ENCODE peak calls at places on chromosomes 2 and 18, in ten cellular contexts. One of them, this sample, is unnamed.

GRCh38 chr2:187093771-187094412 is 244.9 kb upstream of the ZSWIM2 start:
- DNase-seq in fibroblast of lung: no peak
- DNase-seq in activated T-cell treated with anti-CD3 and anti-CD28 coated beads, Interleukin-2, amount 50 U/mL, for 72 hours: no peak
- DNase-seq in esophagus squamous epithelium: no peak
- DNase-seq in COR-L47: no peak
- DNase-seq in GM04504: no peak
- DNase-seq in putamen: no peak
- DNase-seq in stimulated activated CD8-positive, alpha-beta memory T cell treated with anti-CD3 and anti-CD28 coated beads, Interleukin-7, amount 100 ng/mL, for 1 hour: no peak
- DNase-seq in T-helper 9 cell: no peak
- DNase-seq in activated CD8-positive, alpha-beta memory T cell treated with anti-CD3 and anti-CD28 coated beads for 48 hours: no peak
- DNase-seq in this sample: no peak

GRCh38 chr2:8692783-8693768 is 11.2 kb downstream of the ID2 start:
- DNase-seq in fibroblast of lung: peak
- DNase-seq in activated T-cell treated with anti-CD3 and anti-CD28 coated beads, Interleukin-2, amount 50 U/mL, for 72 hours: peak
- DNase-seq in esophagus squamous epithelium: no peak
- DNase-seq in COR-L47: no peak
- DNase-seq in GM04504: no peak
- DNase-seq in putamen: peak
- DNase-seq in stimulated activated CD8-positive, alpha-beta memory T cell treated with anti-CD3 and anti-CD28 coated beads, Interleukin-7, amount 100 ng/mL, for 1 hour: no peak
- DNase-seq in T-helper 9 cell: no peak
- DNase-seq in activated CD8-positive, alpha-beta memory T cell treated with anti-CD3 and anti-CD28 coated beads for 48 hours: peak
- DNase-seq in this sample: peak

GRCh38 chr2:129819855-129820254 is 159.6 kb upstream of the RAB6C start:
- DNase-seq in fibroblast of lung: no peak
- DNase-seq in activated T-cell treated with anti-CD3 and anti-CD28 coated beads, Interleukin-2, amount 50 U/mL, for 72 hours: no peak
- DNase-seq in esophagus squamous epithelium: no peak
- DNase-seq in COR-L47: no peak
- DNase-seq in GM04504: no peak
- DNase-seq in putamen: no peak
- DNase-seq in stimulated activated CD8-positive, alpha-beta memory T cell treated with anti-CD3 and anti-CD28 coated beads, Interleukin-7, amount 100 ng/mL, for 1 hour: no peak
- DNase-seq in T-helper 9 cell: no peak
- DNase-seq in activated CD8-positive, alpha-beta memory T cell treated with anti-CD3 and anti-CD28 coated beads for 48 hours: no peak
- DNase-seq in this sample: no peak

GRCh38 chr2:109382946-109383345 is 230.8 kb downstream of the SEPTIN10 start:
- DNase-seq in fibroblast of lung: peak
- DNase-seq in activated T-cell treated with anti-CD3 and anti-CD28 coated beads, Interleukin-2, amount 50 U/mL, for 72 hours: no peak
- DNase-seq in esophagus squamous epithelium: no peak
- DNase-seq in COR-L47: peak
- DNase-seq in GM04504: peak
- DNase-seq in putamen: peak
- DNase-seq in stimulated activated CD8-positive, alpha-beta memory T cell treated with anti-CD3 and anti-CD28 coated beads, Interleukin-7, amount 100 ng/mL, for 1 hour: no peak
- DNase-seq in T-helper 9 cell: no peak
- DNase-seq in activated CD8-positive, alpha-beta memory T cell treated with anti-CD3 and anti-CD28 coated beads for 48 hours: no peak
- DNase-seq in this sample: peak

GRCh38 chr2:238106339-238106697 is 6.2 kb downstream of the ESPNL start:
- DNase-seq in fibroblast of lung: no peak
- DNase-seq in activated T-cell treated with anti-CD3 and anti-CD28 coated beads, Interleukin-2, amount 50 U/mL, for 72 hours: no peak
- DNase-seq in esophagus squamous epithelium: no peak
- DNase-seq in COR-L47: no peak
- DNase-seq in GM04504: no peak
- DNase-seq in putamen: no peak
- DNase-seq in stimulated activated CD8-positive, alpha-beta memory T cell treated with anti-CD3 and anti-CD28 coated beads, Interleukin-7, amount 100 ng/mL, for 1 hour: no peak
- DNase-seq in T-helper 9 cell: no peak
- DNase-seq in activated CD8-positive, alpha-beta memory T cell treated with anti-CD3 and anti-CD28 coated beads for 48 hours: no peak
- DNase-seq in this sample: no peak

GRCh38 chr2:100411841-100412292 is 5.6 kb downstream of the CHST10 start:
- DNase-seq in fibroblast of lung: no peak
- DNase-seq in activated T-cell treated with anti-CD3 and anti-CD28 coated beads, Interleukin-2, amount 50 U/mL, for 72 hours: no peak
- DNase-seq in esophagus squamous epithelium: no peak
- DNase-seq in COR-L47: no peak
- DNase-seq in GM04504: no peak
- DNase-seq in putamen: no peak
- DNase-seq in stimulated activated CD8-positive, alpha-beta memory T cell treated with anti-CD3 and anti-CD28 coated beads, Interleukin-7, amount 100 ng/mL, for 1 hour: no peak
- DNase-seq in T-helper 9 cell: no peak
- DNase-seq in activated CD8-positive, alpha-beta memory T cell treated with anti-CD3 and anti-CD28 coated beads for 48 hours: no peak
- DNase-seq in this sample: no peak

GRCh38 chr2:130807659-130808385 is 28.9 kb upstream of the ARHGEF4 start:
- DNase-seq in fibroblast of lung: no peak
- DNase-seq in activated T-cell treated with anti-CD3 and anti-CD28 coated beads, Interleukin-2, amount 50 U/mL, for 72 hours: no peak
- DNase-seq in esophagus squamous epithelium: no peak
- DNase-seq in COR-L47: peak
- DNase-seq in GM04504: no peak
- DNase-seq in putamen: no peak
- DNase-seq in stimulated activated CD8-positive, alpha-beta memory T cell treated with anti-CD3 and anti-CD28 coated beads, Interleukin-7, amount 100 ng/mL, for 1 hour: no peak
- DNase-seq in T-helper 9 cell: no peak
- DNase-seq in activated CD8-positive, alpha-beta memory T cell treated with anti-CD3 and anti-CD28 coated beads for 48 hours: no peak
- DNase-seq in this sample: no peak

GRCh38 chr2:137674991-137675390 is 289.3 kb upstream of the HNMT start:
- DNase-seq in fibroblast of lung: no peak
- DNase-seq in activated T-cell treated with anti-CD3 and anti-CD28 coated beads, Interleukin-2, amount 50 U/mL, for 72 hours: no peak
- DNase-seq in esophagus squamous epithelium: no peak
- DNase-seq in COR-L47: no peak
- DNase-seq in GM04504: no peak
- DNase-seq in putamen: no peak
- DNase-seq in stimulated activated CD8-positive, alpha-beta memory T cell treated with anti-CD3 and anti-CD28 coated beads, Interleukin-7, amount 100 ng/mL, for 1 hour: no peak
- DNase-seq in T-helper 9 cell: no peak
- DNase-seq in activated CD8-positive, alpha-beta memory T cell treated with anti-CD3 and anti-CD28 coated beads for 48 hours: no peak
- DNase-seq in this sample: no peak

GRCh38 chr18:40179647-40180175 is 1775.3 kb upstream of the PIK3C3 start:
- DNase-seq in fibroblast of lung: peak
- DNase-seq in activated T-cell treated with anti-CD3 and anti-CD28 coated beads, Interleukin-2, amount 50 U/mL, for 72 hours: no peak
- DNase-seq in esophagus squamous epithelium: no peak
- DNase-seq in COR-L47: peak
- DNase-seq in GM04504: no peak
- DNase-seq in putamen: no peak
- DNase-seq in stimulated activated CD8-positive, alpha-beta memory T cell treated with anti-CD3 and anti-CD28 coated beads, Interleukin-7, amount 100 ng/mL, for 1 hour: no peak
- DNase-seq in T-helper 9 cell: no peak
- DNase-seq in activated CD8-positive, alpha-beta memory T cell treated with anti-CD3 and anti-CD28 coated beads for 48 hours: no peak
- DNase-seq in this sample: no peak

GRCh38 chr2:129296401-129297343 is 682.8 kb upstream of the RAB6C start:
- DNase-seq in fibroblast of lung: peak
- DNase-seq in activated T-cell treated with anti-CD3 and anti-CD28 coated beads, Interleukin-2, amount 50 U/mL, for 72 hours: no peak
- DNase-seq in esophagus squamous epithelium: no peak
- DNase-seq in COR-L47: no peak
- DNase-seq in GM04504: no peak
- DNase-seq in putamen: no peak
- DNase-seq in stimulated activated CD8-positive, alpha-beta memory T cell treated with anti-CD3 and anti-CD28 coated beads, Interleukin-7, amount 100 ng/mL, for 1 hour: no peak
- DNase-seq in T-helper 9 cell: no peak
- DNase-seq in activated CD8-positive, alpha-beta memory T cell treated with anti-CD3 and anti-CD28 coated beads for 48 hours: no peak
- DNase-seq in this sample: no peak

GRCh38 chr2:160271166-160272086 is 71.4 kb upstream of the ITGB6 start:
- DNase-seq in fibroblast of lung: peak
- DNase-seq in activated T-cell treated with anti-CD3 and anti-CD28 coated beads, Interleukin-2, amount 50 U/mL, for 72 hours: no peak
- DNase-seq in esophagus squamous epithelium: no peak
- DNase-seq in COR-L47: no peak
- DNase-seq in GM04504: no peak
- DNase-seq in putamen: peak
- DNase-seq in stimulated activated CD8-positive, alpha-beta memory T cell treated with anti-CD3 and anti-CD28 coated beads, Interleukin-7, amount 100 ng/mL, for 1 hour: no peak
- DNase-seq in T-helper 9 cell: no peak
- DNase-seq in activated CD8-positive, alpha-beta memory T cell treated with anti-CD3 and anti-CD28 coated beads for 48 hours: no peak
- DNase-seq in this sample: peak

GRCh38 chr2:9703701-9704221 is 73.0 kb upstream of the YWHAQ start:
- DNase-seq in fibroblast of lung: peak
- DNase-seq in activated T-cell treated with anti-CD3 and anti-CD28 coated beads, Interleukin-2, amount 50 U/mL, for 72 hours: peak
- DNase-seq in esophagus squamous epithelium: no peak
- DNase-seq in COR-L47: no peak
- DNase-seq in GM04504: peak
- DNase-seq in putamen: no peak
- DNase-seq in stimulated activated CD8-positive, alpha-beta memory T cell treated with anti-CD3 and anti-CD28 coated beads, Interleukin-7, amount 100 ng/mL, for 1 hour: no peak
- DNase-seq in T-helper 9 cell: peak
- DNase-seq in activated CD8-positive, alpha-beta memory T cell treated with anti-CD3 and anti-CD28 coated beads for 48 hours: no peak
- DNase-seq in this sample: no peak

GRCh38 chr2:31239842-31240198 is 5.9 kb downstream of the EHD3 start:
- DNase-seq in fibroblast of lung: peak
- DNase-seq in activated T-cell treated with anti-CD3 and anti-CD28 coated beads, Interleukin-2, amount 50 U/mL, for 72 hours: no peak
- DNase-seq in esophagus squamous epithelium: no peak
- DNase-seq in COR-L47: no peak
- DNase-seq in GM04504: peak
- DNase-seq in putamen: no peak
- DNase-seq in stimulated activated CD8-positive, alpha-beta memory T cell treated with anti-CD3 and anti-CD28 coated beads, Interleukin-7, amount 100 ng/mL, for 1 hour: no peak
- DNase-seq in T-helper 9 cell: no peak
- DNase-seq in activated CD8-positive, alpha-beta memory T cell treated with anti-CD3 and anti-CD28 coated beads for 48 hours: no peak
- DNase-seq in this sample: no peak

GRCh38 chr2:101018934-101019333 is 16.8 kb downstream of the RPL31 start:
- DNase-seq in fibroblast of lung: no peak
- DNase-seq in activated T-cell treated with anti-CD3 and anti-CD28 coated beads, Interleukin-2, amount 50 U/mL, for 72 hours: no peak
- DNase-seq in esophagus squamous epithelium: no peak
- DNase-seq in COR-L47: no peak
- DNase-seq in GM04504: no peak
- DNase-seq in putamen: no peak
- DNase-seq in stimulated activated CD8-positive, alpha-beta memory T cell treated with anti-CD3 and anti-CD28 coated beads, Interleukin-7, amount 100 ng/mL, for 1 hour: no peak
- DNase-seq in T-helper 9 cell: no peak
- DNase-seq in activated CD8-positive, alpha-beta memory T cell treated with anti-CD3 and anti-CD28 coated beads for 48 hours: no peak
- DNase-seq in this sample: no peak

GRCh38 chr18:75211002-75211621 is 515 bp downstream of the TSHZ1 start:
- DNase-seq in fibroblast of lung: no peak
- DNase-seq in activated T-cell treated with anti-CD3 and anti-CD28 coated beads, Interleukin-2, amount 50 U/mL, for 72 hours: peak
- DNase-seq in esophagus squamous epithelium: no peak
- DNase-seq in COR-L47: no peak
- DNase-seq in GM04504: no peak
- DNase-seq in putamen: no peak
- DNase-seq in stimulated activated CD8-positive, alpha-beta memory T cell treated with anti-CD3 and anti-CD28 coated beads, Interleukin-7, amount 100 ng/mL, for 1 hour: no peak
- DNase-seq in T-helper 9 cell: no peak
- DNase-seq in activated CD8-positive, alpha-beta memory T cell treated with anti-CD3 and anti-CD28 coated beads for 48 hours: no peak
- DNase-seq in this sample: no peak

GRCh38 chr2:3644891-3645605 is 13.0 kb upstream of the ALLC start:
- DNase-seq in fibroblast of lung: no peak
- DNase-seq in activated T-cell treated with anti-CD3 and anti-CD28 coated beads, Interleukin-2, amount 50 U/mL, for 72 hours: no peak
- DNase-seq in esophagus squamous epithelium: no peak
- DNase-seq in COR-L47: no peak
- DNase-seq in GM04504: no peak
- DNase-seq in putamen: no peak
- DNase-seq in stimulated activated CD8-positive, alpha-beta memory T cell treated with anti-CD3 and anti-CD28 coated beads, Interleukin-7, amount 100 ng/mL, for 1 hour: no peak
- DNase-seq in T-helper 9 cell: no peak
- DNase-seq in activated CD8-positive, alpha-beta memory T cell treated with anti-CD3 and anti-CD28 coated beads for 48 hours: no peak
- DNase-seq in this sample: no peak

GRCh38 chr2:95001117-95001551 is 24.4 kb upstream of the MAL start:
- DNase-seq in fibroblast of lung: no peak
- DNase-seq in activated T-cell treated with anti-CD3 and anti-CD28 coated beads, Interleukin-2, amount 50 U/mL, for 72 hours: no peak
- DNase-seq in esophagus squamous epithelium: no peak
- DNase-seq in COR-L47: no peak
- DNase-seq in GM04504: no peak
- DNase-seq in putamen: no peak
- DNase-seq in stimulated activated CD8-positive, alpha-beta memory T cell treated with anti-CD3 and anti-CD28 coated beads, Interleukin-7, amount 100 ng/mL, for 1 hour: no peak
- DNase-seq in T-helper 9 cell: no peak
- DNase-seq in activated CD8-positive, alpha-beta memory T cell treated with anti-CD3 and anti-CD28 coated beads for 48 hours: no peak
- DNase-seq in this sample: no peak

GRCh38 chr2:32884346-32884745 is 62.4 kb upstream of the LTBP1 start:
- DNase-seq in fibroblast of lung: peak
- DNase-seq in activated T-cell treated with anti-CD3 and anti-CD28 coated beads, Interleukin-2, amount 50 U/mL, for 72 hours: no peak
- DNase-seq in esophagus squamous epithelium: no peak
- DNase-seq in COR-L47: no peak
- DNase-seq in GM04504: no peak
- DNase-seq in putamen: no peak
- DNase-seq in stimulated activated CD8-positive, alpha-beta memory T cell treated with anti-CD3 and anti-CD28 coated beads, Interleukin-7, amount 100 ng/mL, for 1 hour: no peak
- DNase-seq in T-helper 9 cell: no peak
- DNase-seq in activated CD8-positive, alpha-beta memory T cell treated with anti-CD3 and anti-CD28 coated beads for 48 hours: no peak
- DNase-seq in this sample: no peak

GRCh38 chr2:127188797-127189196 is 31.3 kb downstream of the CYP27C1 start:
- DNase-seq in fibroblast of lung: no peak
- DNase-seq in activated T-cell treated with anti-CD3 and anti-CD28 coated beads, Interleukin-2, amount 50 U/mL, for 72 hours: no peak
- DNase-seq in esophagus squamous epithelium: no peak
- DNase-seq in COR-L47: no peak
- DNase-seq in GM04504: no peak
- DNase-seq in putamen: no peak
- DNase-seq in stimulated activated CD8-positive, alpha-beta memory T cell treated with anti-CD3 and anti-CD28 coated beads, Interleukin-7, amount 100 ng/mL, for 1 hour: no peak
- DNase-seq in T-helper 9 cell: no peak
- DNase-seq in activated CD8-positive, alpha-beta memory T cell treated with anti-CD3 and anti-CD28 coated beads for 48 hours: no peak
- DNase-seq in this sample: no peak

GRCh38 chr2:18445412-18446320 is 114.8 kb downstream of the RDH14 start:
- DNase-seq in fibroblast of lung: peak
- DNase-seq in activated T-cell treated with anti-CD3 and anti-CD28 coated beads, Interleukin-2, amount 50 U/mL, for 72 hours: no peak
- DNase-seq in esophagus squamous epithelium: no peak
- DNase-seq in COR-L47: no peak
- DNase-seq in GM04504: peak
- DNase-seq in putamen: no peak
- DNase-seq in stimulated activated CD8-positive, alpha-beta memory T cell treated with anti-CD3 and anti-CD28 coated beads, Interleukin-7, amount 100 ng/mL, for 1 hour: no peak
- DNase-seq in T-helper 9 cell: no peak
- DNase-seq in activated CD8-positive, alpha-beta memory T cell treated with anti-CD3 and anti-CD28 coated beads for 48 hours: no peak
- DNase-seq in this sample: peak

GRCh38 chr2:26540977-26541376 is 63.1 kb upstream of the OTOF start:
- DNase-seq in fibroblast of lung: no peak
- DNase-seq in activated T-cell treated with anti-CD3 and anti-CD28 coated beads, Interleukin-2, amount 50 U/mL, for 72 hours: no peak
- DNase-seq in esophagus squamous epithelium: no peak
- DNase-seq in COR-L47: no peak
- DNase-seq in GM04504: no peak
- DNase-seq in putamen: no peak
- DNase-seq in stimulated activated CD8-positive, alpha-beta memory T cell treated with anti-CD3 and anti-CD28 coated beads, Interleukin-7, amount 100 ng/mL, for 1 hour: no peak
- DNase-seq in T-helper 9 cell: no peak
- DNase-seq in activated CD8-positive, alpha-beta memory T cell treated with anti-CD3 and anti-CD28 coated beads for 48 hours: no peak
- DNase-seq in this sample: no peak

GRCh38 chr2:164873096-164873670 is 31.6 kb upstream of the COBLL1 start:
- DNase-seq in fibroblast of lung: no peak
- DNase-seq in activated T-cell treated with anti-CD3 and anti-CD28 coated beads, Interleukin-2, amount 50 U/mL, for 72 hours: no peak
- DNase-seq in esophagus squamous epithelium: no peak
- DNase-seq in COR-L47: no peak
- DNase-seq in GM04504: no peak
- DNase-seq in putamen: no peak
- DNase-seq in stimulated activated CD8-positive, alpha-beta memory T cell treated with anti-CD3 and anti-CD28 coated beads, Interleukin-7, amount 100 ng/mL, for 1 hour: no peak
- DNase-seq in T-helper 9 cell: no peak
- DNase-seq in activated CD8-positive, alpha-beta memory T cell treated with anti-CD3 and anti-CD28 coated beads for 48 hours: no peak
- DNase-seq in this sample: no peak

GRCh38 chr2:84641016-84641415 is 124.7 kb downstream of the DNAH6 start:
- DNase-seq in fibroblast of lung: no peak
- DNase-seq in activated T-cell treated with anti-CD3 and anti-CD28 coated beads, Interleukin-2, amount 50 U/mL, for 72 hours: no peak
- DNase-seq in esophagus squamous epithelium: no peak
- DNase-seq in COR-L47: no peak
- DNase-seq in GM04504: no peak
- DNase-seq in putamen: no peak
- DNase-seq in stimulated activated CD8-positive, alpha-beta memory T cell treated with anti-CD3 and anti-CD28 coated beads, Interleukin-7, amount 100 ng/mL, for 1 hour: no peak
- DNase-seq in T-helper 9 cell: no peak
- DNase-seq in activated CD8-positive, alpha-beta memory T cell treated with anti-CD3 and anti-CD28 coated beads for 48 hours: no peak
- DNase-seq in this sample: no peak

GRCh38 chr2:181174880-181175590 is 194.6 kb downstream of the UBE2E3 start:
- DNase-seq in fibroblast of lung: peak
- DNase-seq in activated T-cell treated with anti-CD3 and anti-CD28 coated beads, Interleukin-2, amount 50 U/mL, for 72 hours: no peak
- DNase-seq in esophagus squamous epithelium: no peak
- DNase-seq in COR-L47: no peak
- DNase-seq in GM04504: no peak
- DNase-seq in putamen: no peak
- DNase-seq in stimulated activated CD8-positive, alpha-beta memory T cell treated with anti-CD3 and anti-CD28 coated beads, Interleukin-7, amount 100 ng/mL, for 1 hour: no peak
- DNase-seq in T-helper 9 cell: no peak
- DNase-seq in activated CD8-positive, alpha-beta memory T cell treated with anti-CD3 and anti-CD28 coated beads for 48 hours: no peak
- DNase-seq in this sample: no peak

GRCh38 chr18:31837879-31838278 is 77.2 kb upstream of the SLC25A52 start:
- DNase-seq in fibroblast of lung: no peak
- DNase-seq in activated T-cell treated with anti-CD3 and anti-CD28 coated beads, Interleukin-2, amount 50 U/mL, for 72 hours: no peak
- DNase-seq in esophagus squamous epithelium: no peak
- DNase-seq in COR-L47: no peak
- DNase-seq in GM04504: no peak
- DNase-seq in putamen: no peak
- DNase-seq in stimulated activated CD8-positive, alpha-beta memory T cell treated with anti-CD3 and anti-CD28 coated beads, Interleukin-7, amount 100 ng/mL, for 1 hour: no peak
- DNase-seq in T-helper 9 cell: no peak
- DNase-seq in activated CD8-positive, alpha-beta memory T cell treated with anti-CD3 and anti-CD28 coated beads for 48 hours: no peak
- DNase-seq in this sample: no peak

GRCh38 chr2:100878000-100878786 is 58.3 kb downstream of the NPAS2 start:
- DNase-seq in fibroblast of lung: no peak
- DNase-seq in activated T-cell treated with anti-CD3 and anti-CD28 coated beads, Interleukin-2, amount 50 U/mL, for 72 hours: no peak
- DNase-seq in esophagus squamous epithelium: no peak
- DNase-seq in COR-L47: no peak
- DNase-seq in GM04504: no peak
- DNase-seq in putamen: no peak
- DNase-seq in stimulated activated CD8-positive, alpha-beta memory T cell treated with anti-CD3 and anti-CD28 coated beads, Interleukin-7, amount 100 ng/mL, for 1 hour: no peak
- DNase-seq in T-helper 9 cell: no peak
- DNase-seq in activated CD8-positive, alpha-beta memory T cell treated with anti-CD3 and anti-CD28 coated beads for 48 hours: no peak
- DNase-seq in this sample: no peak

GRCh38 chr18:3097082-3097481 is 84.1 kb upstream of the LPIN2 start:
- DNase-seq in fibroblast of lung: no peak
- DNase-seq in activated T-cell treated with anti-CD3 and anti-CD28 coated beads, Interleukin-2, amount 50 U/mL, for 72 hours: no peak
- DNase-seq in esophagus squamous epithelium: no peak
- DNase-seq in COR-L47: no peak
- DNase-seq in GM04504: no peak
- DNase-seq in putamen: no peak
- DNase-seq in stimulated activated CD8-positive, alpha-beta memory T cell treated with anti-CD3 and anti-CD28 coated beads, Interleukin-7, amount 100 ng/mL, for 1 hour: no peak
- DNase-seq in T-helper 9 cell: no peak
- DNase-seq in activated CD8-positive, alpha-beta memory T cell treated with anti-CD3 and anti-CD28 coated beads for 48 hours: no peak
- DNase-seq in this sample: no peak

GRCh38 chr18:74760436-74760835 is 162.8 kb downstream of the ZNF407 start:
- DNase-seq in fibroblast of lung: no peak
- DNase-seq in activated T-cell treated with anti-CD3 and anti-CD28 coated beads, Interleukin-2, amount 50 U/mL, for 72 hours: no peak
- DNase-seq in esophagus squamous epithelium: no peak
- DNase-seq in COR-L47: no peak
- DNase-seq in GM04504: no peak
- DNase-seq in putamen: no peak
- DNase-seq in stimulated activated CD8-positive, alpha-beta memory T cell treated with anti-CD3 and anti-CD28 coated beads, Interleukin-7, amount 100 ng/mL, for 1 hour: no peak
- DNase-seq in T-helper 9 cell: no peak
- DNase-seq in activated CD8-positive, alpha-beta memory T cell treated with anti-CD3 and anti-CD28 coated beads for 48 hours: no peak
- DNase-seq in this sample: no peak

This sample was measured in testis.